ENCODE peak calls at places on chromosome 9, in six cellular contexts. I is heart right ventricle; O is hepatic stellate cell; W is AG08396; J is mucosa of gallbladder; Z is activated CD8-positive, alpha-beta T cell treated with anti-CD3 and anti-CD28 coated beads for 36 hours. C is an unnamed sample.

GRCh38 chr9:99350461-99350860 is 128.4 kb downstream of the SEC61B start:
- DNase-seq in I (no peak), O (no peak), W (no peak), J (no peak), Z (no peak), C (no peak)

GRCh38 chr9:121023064-121023463 is 27.0 kb downstream of the C5 start:
- DNase-seq in I (no peak), O (peak), W (peak), J (no peak), Z (no peak), C (no peak)

GRCh38 chr9:90659626-90660364 is 17.2 kb upstream of the DIRAS2 start:
- DNase-seq in I (no peak), O (no peak), W (no peak), J (no peak), Z (no peak), C (no peak)

GRCh38 chr9:26863074-26863473 is 29.5 kb downstream of the CAAP1 start:
- DNase-seq in I (no peak), O (no peak), W (no peak), J (no peak), Z (no peak), C (no peak)

GRCh38 chr9:127937383-127938297 is at the start of gene DPM2:
- DNase-seq in I (peak), O (peak), W (peak), J (peak), Z (peak), C (peak)

GRCh38 chr9:99090366-99091130 is 14.4 kb upstream of the TGFBR1 start:
- DNase-seq in I (no peak), O (no peak), W (no peak), J (no peak), Z (no peak), C (no peak)

GRCh38 chr9:98455957-98456621 is 200.6 kb upstream of the TBC1D2 start:
- DNase-seq in I (no peak), O (peak), W (peak), J (no peak), Z (peak), C (no peak)

GRCh38 chr9:130444565-130445221 is at the start of gene ASS1:
- DNase-seq in I (peak), O (no peak), W (peak), J (peak), Z (peak), C (peak)

GRCh38 chr9:107868166-107868565 is 378.6 kb upstream of the KLF4 start:
- DNase-seq in I (no peak), O (no peak), W (no peak), J (no peak), Z (no peak), C (no peak)

GRCh38 chr9:83622433-83622813 is 520 bp upstream of the IDNK start:
- DNase-seq in I (no peak), O (no peak), W (no peak), J (no peak), Z (no peak), C (no peak)

GRCh38 chr9:128702445-128702948 is at the start of gene PKN3:
- DNase-seq in I (peak), O (peak), W (peak), J (peak), Z (peak), C (peak)

C was measured in tibial artery.